ENCODE peak calls at places on chromosomes 7 and 10, in nine cellular contexts. One of them, this sample, is unnamed.

GRCh38 chr7:16071246-16071857 is 350.0 kb downstream of the CRPPA start:
- DNase-seq in neural progenitor cell: peak; percentile 72
- DNase-seq in nucleus accumbens: no peak
- DNase-seq in stimulated activated CD4-positive, alpha-beta T cell treated with anti-CD3 and anti-CD28 coated beads, Interleukin-2, amount 100 ng/mL, for 48 hours: no peak
- DNase-seq in H4: peak; percentile 81
- DNase-seq in amniotic epithelial cell: peak; percentile 60
- DNase-seq in stomach: no peak
- DNase-seq in AG04450: peak; percentile 41
- DNase-seq in activated CD4-positive, CD25-positive, alpha-beta regulatory T cell treated with anti-CD3 and anti-CD28 coated beads, Interleukin-2, amount 50 U/mL, for 72 hours: no peak
- DNase-seq in this sample: no peak

GRCh38 chr7:15667999-15668398 is 18.5 kb downstream of the MEOX2 start:
- DNase-seq in amniotic epithelial cell: no peak
- DNase-seq in stimulated activated CD4-positive, alpha-beta T cell treated with anti-CD3 and anti-CD28 coated beads, Interleukin-2, amount 100 ng/mL, for 48 hours: no peak
- DNase-seq in nucleus accumbens: no peak
- DNase-seq in activated CD4-positive, CD25-positive, alpha-beta regulatory T cell treated with anti-CD3 and anti-CD28 coated beads, Interleukin-2, amount 50 U/mL, for 72 hours: no peak
- DNase-seq in H4: no peak
- DNase-seq in AG04450: no peak
- DNase-seq in stomach: no peak
- DNase-seq in neural progenitor cell: no peak
- DNase-seq in this sample: no peak

GRCh38 chr10:78448994-78449418 is 415.3 kb downstream of the RPS24 start:
- DNase-seq in stomach: no peak
- DNase-seq in activated CD4-positive, CD25-positive, alpha-beta regulatory T cell treated with anti-CD3 and anti-CD28 coated beads, Interleukin-2, amount 50 U/mL, for 72 hours: no peak
- DNase-seq in amniotic epithelial cell: no peak
- DNase-seq in neural progenitor cell: no peak
- DNase-seq in stimulated activated CD4-positive, alpha-beta T cell treated with anti-CD3 and anti-CD28 coated beads, Interleukin-2, amount 100 ng/mL, for 48 hours: no peak
- DNase-seq in nucleus accumbens: no peak
- DNase-seq in H4: no peak
- DNase-seq in AG04450: no peak
- DNase-seq in this sample: no peak

GRCh38 chr7:16060492-16060891 is 360.8 kb downstream of the CRPPA start:
- DNase-seq in amniotic epithelial cell: peak; percentile 70
- DNase-seq in activated CD4-positive, CD25-positive, alpha-beta regulatory T cell treated with anti-CD3 and anti-CD28 coated beads, Interleukin-2, amount 50 U/mL, for 72 hours: no peak
- DNase-seq in H4: no peak
- DNase-seq in stomach: no peak
- DNase-seq in neural progenitor cell: no peak
- DNase-seq in AG04450: no peak
- DNase-seq in stimulated activated CD4-positive, alpha-beta T cell treated with anti-CD3 and anti-CD28 coated beads, Interleukin-2, amount 100 ng/mL, for 48 hours: no peak
- DNase-seq in nucleus accumbens: no peak
- DNase-seq in this sample: no peak

GRCh38 chr7:69723663-69724062 is 125.4 kb downstream of the AUTS2 start:
- DNase-seq in amniotic epithelial cell: no peak
- DNase-seq in nucleus accumbens: no peak
- DNase-seq in activated CD4-positive, CD25-positive, alpha-beta regulatory T cell treated with anti-CD3 and anti-CD28 coated beads, Interleukin-2, amount 50 U/mL, for 72 hours: no peak
- DNase-seq in stomach: no peak
- DNase-seq in neural progenitor cell: no peak
- DNase-seq in AG04450: no peak
- DNase-seq in H4: no peak
- DNase-seq in stimulated activated CD4-positive, alpha-beta T cell treated with anti-CD3 and anti-CD28 coated beads, Interleukin-2, amount 100 ng/mL, for 48 hours: no peak
- DNase-seq in this sample: no peak

GRCh38 chr7:137411446-137411845 is 67.9 kb upstream of the PTN start:
- DNase-seq in AG04450: no peak
- DNase-seq in stimulated activated CD4-positive, alpha-beta T cell treated with anti-CD3 and anti-CD28 coated beads, Interleukin-2, amount 100 ng/mL, for 48 hours: no peak
- DNase-seq in stomach: no peak
- DNase-seq in H4: no peak
- DNase-seq in activated CD4-positive, CD25-positive, alpha-beta regulatory T cell treated with anti-CD3 and anti-CD28 coated beads, Interleukin-2, amount 50 U/mL, for 72 hours: no peak
- DNase-seq in amniotic epithelial cell: no peak
- DNase-seq in nucleus accumbens: no peak
- DNase-seq in neural progenitor cell: no peak
- DNase-seq in this sample: no peak

GRCh38 chr10:25048463-25048862 is 32.1 kb downstream of the THNSL1 start:
- DNase-seq in stimulated activated CD4-positive, alpha-beta T cell treated with anti-CD3 and anti-CD28 coated beads, Interleukin-2, amount 100 ng/mL, for 48 hours: no peak
- DNase-seq in activated CD4-positive, CD25-positive, alpha-beta regulatory T cell treated with anti-CD3 and anti-CD28 coated beads, Interleukin-2, amount 50 U/mL, for 72 hours: no peak
- DNase-seq in H4: no peak
- DNase-seq in nucleus accumbens: no peak
- DNase-seq in stomach: no peak
- DNase-seq in AG04450: no peak
- DNase-seq in amniotic epithelial cell: no peak
- DNase-seq in neural progenitor cell: no peak
- DNase-seq in this sample: no peak

GRCh38 chr10:103845983-103846382 is 9.4 kb downstream of the SH3PXD2A start:
- DNase-seq in stomach: no peak
- DNase-seq in activated CD4-positive, CD25-positive, alpha-beta regulatory T cell treated with anti-CD3 and anti-CD28 coated beads, Interleukin-2, amount 50 U/mL, for 72 hours: no peak
- DNase-seq in neural progenitor cell: no peak
- DNase-seq in stimulated activated CD4-positive, alpha-beta T cell treated with anti-CD3 and anti-CD28 coated beads, Interleukin-2, amount 100 ng/mL, for 48 hours: peak; percentile 19
- DNase-seq in AG04450: no peak
- DNase-seq in nucleus accumbens: no peak
- DNase-seq in H4: no peak
- DNase-seq in amniotic epithelial cell: no peak
- DNase-seq in this sample: no peak

GRCh38 chr7:143048827-143049226 is 3.3 kb upstream of the OR6V1 start:
- DNase-seq in AG04450: no peak
- DNase-seq in stomach: no peak
- DNase-seq in activated CD4-positive, CD25-positive, alpha-beta regulatory T cell treated with anti-CD3 and anti-CD28 coated beads, Interleukin-2, amount 50 U/mL, for 72 hours: no peak
- DNase-seq in H4: no peak
- DNase-seq in stimulated activated CD4-positive, alpha-beta T cell treated with anti-CD3 and anti-CD28 coated beads, Interleukin-2, amount 100 ng/mL, for 48 hours: no peak
- DNase-seq in neural progenitor cell: no peak
- DNase-seq in amniotic epithelial cell: no peak
- DNase-seq in nucleus accumbens: no peak
- DNase-seq in this sample: no peak

GRCh38 chr7:156544199-156544598 is 96.4 kb upstream of the RNF32 start:
- DNase-seq in H4: no peak
- DNase-seq in stimulated activated CD4-positive, alpha-beta T cell treated with anti-CD3 and anti-CD28 coated beads, Interleukin-2, amount 100 ng/mL, for 48 hours: no peak
- DNase-seq in activated CD4-positive, CD25-positive, alpha-beta regulatory T cell treated with anti-CD3 and anti-CD28 coated beads, Interleukin-2, amount 50 U/mL, for 72 hours: no peak
- DNase-seq in nucleus accumbens: no peak
- DNase-seq in AG04450: no peak
- DNase-seq in amniotic epithelial cell: no peak
- DNase-seq in stomach: no peak
- DNase-seq in neural progenitor cell: no peak
- DNase-seq in this sample: no peak

GRCh38 chr7:94123136-94123535 is 119.0 kb upstream of the BET1 start:
- DNase-seq in activated CD4-positive, CD25-positive, alpha-beta regulatory T cell treated with anti-CD3 and anti-CD28 coated beads, Interleukin-2, amount 50 U/mL, for 72 hours: no peak
- DNase-seq in neural progenitor cell: no peak
- DNase-seq in nucleus accumbens: no peak
- DNase-seq in AG04450: no peak
- DNase-seq in stomach: no peak
- DNase-seq in stimulated activated CD4-positive, alpha-beta T cell treated with anti-CD3 and anti-CD28 coated beads, Interleukin-2, amount 100 ng/mL, for 48 hours: no peak
- DNase-seq in amniotic epithelial cell: no peak
- DNase-seq in H4: no peak
- DNase-seq in this sample: no peak

GRCh38 chr7:116864084-116864483 is 1.7 kb downstream of the CAPZA2 start:
- DNase-seq in activated CD4-positive, CD25-positive, alpha-beta regulatory T cell treated with anti-CD3 and anti-CD28 coated beads, Interleukin-2, amount 50 U/mL, for 72 hours: no peak
- DNase-seq in stimulated activated CD4-positive, alpha-beta T cell treated with anti-CD3 and anti-CD28 coated beads, Interleukin-2, amount 100 ng/mL, for 48 hours: no peak
- DNase-seq in neural progenitor cell: no peak
- DNase-seq in H4: no peak
- DNase-seq in AG04450: no peak
- DNase-seq in stomach: no peak
- DNase-seq in nucleus accumbens: no peak
- DNase-seq in amniotic epithelial cell: no peak
- DNase-seq in this sample: no peak

GRCh38 chr7:126700807-126701604 is 551.7 kb downstream of the GRM8 start:
- DNase-seq in AG04450: peak; percentile 41
- DNase-seq in nucleus accumbens: no peak
- DNase-seq in H4: peak; percentile 98
- DNase-seq in amniotic epithelial cell: peak; percentile 94
- DNase-seq in activated CD4-positive, CD25-positive, alpha-beta regulatory T cell treated with anti-CD3 and anti-CD28 coated beads, Interleukin-2, amount 50 U/mL, for 72 hours: peak; percentile 38
- DNase-seq in stimulated activated CD4-positive, alpha-beta T cell treated with anti-CD3 and anti-CD28 coated beads, Interleukin-2, amount 100 ng/mL, for 48 hours: peak; percentile 30
- DNase-seq in stomach: no peak
- DNase-seq in neural progenitor cell: peak; percentile 20
- DNase-seq in this sample: peak; percentile 26

GRCh38 chr7:132755538-132756481 is 179.5 kb upstream of the PLXNA4 start:
- DNase-seq in H4: peak; percentile 60
- DNase-seq in stomach: no peak
- DNase-seq in neural progenitor cell: no peak
- DNase-seq in activated CD4-positive, CD25-positive, alpha-beta regulatory T cell treated with anti-CD3 and anti-CD28 coated beads, Interleukin-2, amount 50 U/mL, for 72 hours: no peak
- DNase-seq in nucleus accumbens: peak; percentile 67
- DNase-seq in amniotic epithelial cell: no peak
- DNase-seq in AG04450: no peak
- DNase-seq in stimulated activated CD4-positive, alpha-beta T cell treated with anti-CD3 and anti-CD28 coated beads, Interleukin-2, amount 100 ng/mL, for 48 hours: no peak
- DNase-seq in this sample: no peak

GRCh38 chr7:132592238-132592946 is 16.1 kb upstream of the PLXNA4 start:
- DNase-seq in stomach: no peak
- DNase-seq in activated CD4-positive, CD25-positive, alpha-beta regulatory T cell treated with anti-CD3 and anti-CD28 coated beads, Interleukin-2, amount 50 U/mL, for 72 hours: no peak
- DNase-seq in neural progenitor cell: no peak
- DNase-seq in nucleus accumbens: no peak
- DNase-seq in stimulated activated CD4-positive, alpha-beta T cell treated with anti-CD3 and anti-CD28 coated beads, Interleukin-2, amount 100 ng/mL, for 48 hours: no peak
- DNase-seq in AG04450: no peak
- DNase-seq in H4: no peak
- DNase-seq in amniotic epithelial cell: no peak
- DNase-seq in this sample: no peak

GRCh38 chr7:69780377-69780776 is 182.1 kb downstream of the AUTS2 start:
- DNase-seq in AG04450: no peak
- DNase-seq in nucleus accumbens: no peak
- DNase-seq in amniotic epithelial cell: no peak
- DNase-seq in neural progenitor cell: peak; percentile 35
- DNase-seq in activated CD4-positive, CD25-positive, alpha-beta regulatory T cell treated with anti-CD3 and anti-CD28 coated beads, Interleukin-2, amount 50 U/mL, for 72 hours: no peak
- DNase-seq in H4: peak; percentile 74
- DNase-seq in stomach: no peak
- DNase-seq in stimulated activated CD4-positive, alpha-beta T cell treated with anti-CD3 and anti-CD28 coated beads, Interleukin-2, amount 100 ng/mL, for 48 hours: no peak
- DNase-seq in this sample: no peak

GRCh38 chr7:23472974-23473847 is 2.9 kb upstream of the IGF2BP3 start:
- DNase-seq in H4: peak; percentile 53
- DNase-seq in stimulated activated CD4-positive, alpha-beta T cell treated with anti-CD3 and anti-CD28 coated beads, Interleukin-2, amount 100 ng/mL, for 48 hours: no peak
- DNase-seq in AG04450: no peak
- DNase-seq in activated CD4-positive, CD25-positive, alpha-beta regulatory T cell treated with anti-CD3 and anti-CD28 coated beads, Interleukin-2, amount 50 U/mL, for 72 hours: no peak
- DNase-seq in stomach: no peak
- DNase-seq in nucleus accumbens: no peak
- DNase-seq in neural progenitor cell: peak; percentile 53
- DNase-seq in amniotic epithelial cell: peak; percentile 44
- DNase-seq in this sample: no peak

GRCh38 chr10:30493609-30494530 is 59.9 kb downstream of the MAP3K8 start:
- DNase-seq in neural progenitor cell: no peak
- DNase-seq in AG04450: no peak
- DNase-seq in amniotic epithelial cell: peak; percentile 56
- DNase-seq in H4: no peak
- DNase-seq in stimulated activated CD4-positive, alpha-beta T cell treated with anti-CD3 and anti-CD28 coated beads, Interleukin-2, amount 100 ng/mL, for 48 hours: no peak
- DNase-seq in activated CD4-positive, CD25-positive, alpha-beta regulatory T cell treated with anti-CD3 and anti-CD28 coated beads, Interleukin-2, amount 50 U/mL, for 72 hours: no peak
- DNase-seq in nucleus accumbens: no peak
- DNase-seq in stomach: no peak
- DNase-seq in this sample: no peak

This sample was measured in activated T-helper 9 cell treated with anti-CD3 and anti-CD28 coated beads, Interleukin-2, amount 50 U/mL, for 16 hours.